ENCODE peak calls at places on chromosomes 1 and 21, in six cellular contexts. V is CD4-positive, CD25-positive, alpha-beta regulatory T cell; N is psoas muscle; U is iPS DF 6.9; Z is CD8-positive, alpha-beta T cell; E is endothelial cell of umbilical vein. K is an unnamed sample.
A peak's percentile ranks its signal among the peaks of the same experiment; 100 is the strongest.

GRCh38 chr1:39128959-39129358 is 75.5 kb upstream of the MACF1 start:
- DNase-seq in Z (no peak), N (no peak), E (no peak), V (no peak), U (no peak), K (peak; percentile 76)

GRCh38 chr1:1210726-1211540 is 3.0 kb downstream of the TNFRSF4 start:
- DNase-seq in N (peak; percentile 48), E (no peak), U (no peak), Z (peak; percentile 15), V (no peak), K (no peak)

GRCh38 chr1:159884296-159884695 is 15.7 kb downstream of the CFAP45 start:
- DNase-seq in E (no peak), V (no peak), Z (no peak), U (no peak), N (no peak), K (no peak)

GRCh38 chr1:72284084-72284397 is 1.7 kb upstream of the NEGR1 start:
- DNase-seq in E (no peak), U (no peak), V (no peak), Z (no peak), N (no peak), K (peak; percentile 2)

GRCh38 chr21:43282358-43283120 is 113.7 kb downstream of the CRYAA start:
- DNase-seq in Z (no peak), U (no peak), N (peak; percentile 52), V (no peak), E (no peak), K (no peak)

GRCh38 chr1:246724725-246725095 is 501 bp downstream of the SCCPDH start:
- DNase-seq in V (no peak), E (peak; percentile 75), N (no peak), Z (no peak), U (peak; percentile 7), K (peak; percentile 9)

GRCh38 chr1:235749755-235750300 is 100.2 kb upstream of the GNG4 start:
- DNase-seq in E (peak; percentile 39), N (no peak), V (no peak), Z (no peak), U (no peak), K (no peak)

GRCh38 chr1:209431813-209432442 is 151.6 kb upstream of the CAMK1G start:
- DNase-seq in Z (no peak), E (no peak), U (no peak), N (no peak), V (no peak), K (peak; percentile 13)

GRCh38 chr1:110606784-110607662 is 865 bp upstream of the KCNA2 start:
- DNase-seq in U (no peak), N (no peak), V (peak; percentile 27), Z (no peak), E (peak; percentile 10), K (no peak)

GRCh38 chr1:10649484-10650201 is 146.8 kb downstream of the CASZ1 start:
- DNase-seq in V (no peak), Z (no peak), U (no peak), N (no peak), E (no peak), K (no peak)

GRCh38 chr1:155002479-155003226 is at the start of gene ZBTB7B:
- DNase-seq in E (peak; percentile 54), U (no peak), N (peak; percentile 82), V (no peak), Z (no peak), K (peak; percentile 88)

GRCh38 chr1:172948457-172948856 is 102.3 kb downstream of the TNFSF18 start:
- DNase-seq in Z (no peak), U (no peak), V (no peak), E (peak; percentile 89), N (no peak), K (peak; percentile 32)

GRCh38 chr1:201319631-201320030 is 36.3 kb downstream of the PKP1 start:
- DNase-seq in U (no peak), N (no peak), V (no peak), E (no peak), Z (no peak), K (no peak)

GRCh38 chr1:219701453-219701852 is 88.5 kb upstream of the ZC3H11B start:
- DNase-seq in U (no peak), V (no peak), N (no peak), Z (no peak), E (no peak), K (no peak)

GRCh38 chr1:165490175-165490574 is 45.2 kb upstream of the RXRG start:
- DNase-seq in N (peak; percentile 64), U (no peak), E (no peak), V (no peak), Z (no peak), K (no peak)

GRCh38 chr1:238647877-238648276 is 738.5 kb upstream of the CHRM3 start:
- DNase-seq in N (no peak), V (no peak), Z (no peak), E (no peak), U (peak; percentile 82), K (peak; percentile 39)

GRCh38 chr21:43343095-43343991 is 83.6 kb downstream of the SIK1 start:
- DNase-seq in E (no peak), N (no peak), U (no peak), V (no peak), Z (no peak), K (no peak)

GRCh38 chr1:192709544-192709943 is 73.6 kb downstream of the RGS13 start:
- DNase-seq in N (no peak), E (no peak), V (no peak), U (no peak), Z (no peak), K (no peak)

GRCh38 chr1:192707978-192708547 is 72.1 kb downstream of the RGS13 start:
- DNase-seq in U (no peak), E (no peak), Z (no peak), V (no peak), N (no peak), K (no peak)

GRCh38 chr1:192713921-192714320 is 78.0 kb downstream of the RGS13 start:
- DNase-seq in E (no peak), V (no peak), N (no peak), Z (no peak), U (no peak), K (no peak)
- H3K27ac ChIP-seq in E (no peak overlapping the region), V (no peak overlapping the region), N (no peak overlapping the region), Z (no peak overlapping the region), U (no peak overlapping the region), K (no peak overlapping the region)

GRCh38 chr1:25432749-25433388 is 2.2 kb downstream of the MACO1 start:
- DNase-seq in V (no peak), Z (no peak), E (no peak), N (no peak), U (no peak), K (no peak)
- H3K27ac ChIP-seq in V (peak overlapping the region; percentile 64), Z (no peak overlapping the region), E (no peak overlapping the region), N (peak overlapping the region; percentile 95), U (no peak overlapping the region), K (no peak overlapping the region)

GRCh38 chr1:43436371-43436770 is 17.4 kb downstream of the HYI start:
- DNase-seq in E (no peak), V (no peak), N (no peak), Z (no peak), U (no peak), K (no peak)

GRCh38 chr1:43438576-43439120 is 15.1 kb downstream of the HYI start:
- DNase-seq in E (no peak), Z (no peak), U (no peak), N (no peak), V (no peak), K (no peak)

GRCh38 chr1:43437031-43437973 is 16.4 kb downstream of the HYI start:
- DNase-seq in V (no peak), E (no peak), U (no peak), N (no peak), Z (no peak), K (no peak)

GRCh38 chr1:43439121-43439581 is 14.6 kb downstream of the HYI start:
- DNase-seq in U (no peak), V (no peak), N (no peak), Z (no peak), E (no peak), K (no peak)

DNA sequence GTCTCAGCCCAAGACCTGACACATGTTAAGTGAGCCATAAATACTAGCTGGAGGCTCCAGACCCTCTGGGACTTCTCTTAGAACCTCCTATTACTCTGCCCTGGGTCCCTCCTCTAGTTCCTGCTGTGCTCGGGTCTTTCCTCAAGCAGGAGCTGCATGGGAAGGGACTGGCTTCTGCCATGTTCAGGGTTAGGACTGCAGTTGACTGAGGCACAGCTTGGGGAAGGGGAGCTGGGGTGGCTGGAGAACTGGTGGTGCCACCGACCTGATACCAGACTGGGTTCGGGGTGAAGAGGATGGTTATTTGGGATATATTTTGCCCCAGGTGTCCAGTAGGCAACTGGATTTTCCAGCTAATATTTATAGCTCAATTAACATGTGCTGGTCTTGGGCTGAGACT is 15.7 kb downstream of the HYI start:
- DNase-seq in N (no peak), E (no peak), U (no peak), Z (no peak), V (no peak), K (no peak)
- H3K27ac ChIP-seq in N (no peak overlapping the region), E (no peak overlapping the region), U (no peak overlapping the region), Z (no peak overlapping the region), V (no peak overlapping the region), K (peak overlapping the region; percentile 1)

DNA sequence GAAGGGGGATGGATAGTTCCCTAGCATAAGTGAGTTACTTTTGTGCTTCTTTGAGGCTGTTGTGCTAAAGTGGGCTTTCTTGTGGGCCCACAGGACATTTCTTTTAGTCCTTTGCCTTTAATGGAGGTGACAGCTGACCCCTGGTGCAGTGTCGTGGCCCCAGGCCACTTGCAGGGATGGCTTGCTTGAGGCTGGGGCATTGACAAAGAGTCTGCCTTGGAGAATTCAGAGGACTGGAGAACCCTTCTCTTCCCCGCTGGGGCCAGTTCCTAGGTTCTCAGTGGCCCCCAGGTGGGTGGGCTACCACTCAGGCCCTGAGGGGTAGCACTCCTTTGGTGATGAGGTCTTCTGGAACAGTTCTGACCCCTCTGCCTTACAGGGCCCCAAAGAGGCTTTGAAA is 12.8 kb downstream of the ABCG1 start:
- DNase-seq in V (no peak), U (no peak), Z (no peak), N (peak; percentile 31), E (no peak), K (no peak)
- H3K27ac ChIP-seq in V (no peak overlapping the region), U (no peak overlapping the region), Z (no peak overlapping the region), N (peak overlapping the region; percentile 96), E (no peak overlapping the region), K (peak overlapping the region; percentile 85)

DNA sequence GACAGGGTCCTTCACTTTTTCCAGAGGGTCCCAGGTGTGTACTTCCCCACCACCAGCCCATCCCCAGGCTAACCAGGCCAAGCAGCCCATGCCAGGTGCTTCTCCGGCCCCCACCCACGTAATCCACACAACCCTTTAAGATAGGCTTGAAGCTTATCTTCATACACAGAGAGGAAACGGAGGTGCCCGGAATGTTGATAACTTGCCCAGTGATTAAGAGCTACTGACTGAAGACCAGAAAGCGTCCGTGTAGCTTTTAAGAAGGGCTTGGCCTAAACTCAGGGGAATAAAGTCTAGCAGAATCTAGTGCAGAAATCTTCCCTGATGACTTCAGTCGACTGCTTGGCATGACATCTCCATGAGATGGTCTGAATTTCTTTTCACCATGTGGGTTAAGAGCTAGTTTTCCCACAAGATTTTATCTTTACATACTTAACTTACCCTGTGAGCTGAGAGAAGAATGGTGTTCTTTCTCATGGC is 138.7 kb downstream of the GALNT2 start:
- DNase-seq in N (no peak), E (peak; percentile 85), Z (no peak), U (no peak), V (no peak), K (no peak)
- H3K27ac ChIP-seq in N (peak overlapping the region; percentile 74), E (no peak overlapping the region), Z (no peak overlapping the region), U (no peak overlapping the region), V (no peak overlapping the region), K (no peak overlapping the region)